ENCODE peak calls at places on chromosome 7, in five cellular contexts. S is H54; Z is NCI-H510A treated with DMSO at 0.1 percent for 48 hours; A is A549; Y is stimulated activated CD4-positive, alpha-beta T cell treated with anti-CD3 and anti-CD28 coated beads, TNF-alpha, amount 100 ng/mL, for 24 hours. L is an unnamed sample.
A peak's percentile ranks its signal among the peaks of the same experiment; 100 is the strongest.

GRCh38 chr7:150393325-150393724 is 14.2 kb downstream of the ZNF775 start:
- DNase-seq in S (no peak), Z (no peak), A (no peak), Y (no peak), L (no peak)

GRCh38 chr7:15757041-15757995 is 70.8 kb upstream of the MEOX2 start:
- DNase-seq in S (no peak), Z (no peak), A (no peak), Y (no peak), L (no peak)

GRCh38 chr7:77734590-77735421 is 38.5 kb downstream of the RSBN1L start:
- DNase-seq in S (no peak), Z (no peak), A (peak; percentile 15), Y (no peak), L (no peak)

GRCh38 chr7:81366546-81366945 is 403.3 kb downstream of the HGF start:
- DNase-seq in S (no peak), Z (no peak), A (no peak), Y (no peak), L (no peak)

GRCh38 chr7:7808156-7808555 is 89.7 kb upstream of the RPA3 start:
- DNase-seq in S (no peak), Z (no peak), A (peak; percentile 51), Y (no peak), L (no peak)

GRCh38 chr7:1234794-1235500 is 2.3 kb downstream of the UNCX start:
- DNase-seq in S (no peak), Z (no peak), A (peak; percentile 36), Y (no peak), L (no peak)

GRCh38 chr7:18558910-18559309 is 63.4 kb downstream of the HDAC9 start:
- DNase-seq in S (no peak), Z (no peak), A (no peak), Y (no peak), L (no peak)

GRCh38 chr7:120733143-120733542 is 124.8 kb downstream of the TSPAN12 start:
- DNase-seq in S (peak; percentile 12), Z (no peak), A (peak; percentile 55), Y (no peak), L (no peak)

GRCh38 chr7:156383526-156383925 is 257.0 kb upstream of the RNF32 start:
- DNase-seq in S (no peak), Z (no peak), A (no peak), Y (no peak), L (no peak)

GRCh38 chr7:33425385-33425784 is 296.0 kb downstream of the BBS9 start:
- DNase-seq in S (no peak), Z (no peak), A (no peak), Y (no peak), L (no peak)

GRCh38 chr7:131254211-131254610 is 73.5 kb upstream of the MKLN1 start:
- DNase-seq in S (no peak), Z (no peak), A (no peak), Y (no peak), L (no peak)

GRCh38 chr7:50266893-50267386 is 37.6 kb upstream of the IKZF1 start:
- DNase-seq in S (no peak), Z (no peak), A (no peak), Y (peak; percentile 59), L (no peak)

GRCh38 chr7:115066050-115066449 is 144.2 kb downstream of the MDFIC start:
- DNase-seq in S (no peak), Z (no peak), A (no peak), Y (no peak), L (no peak)

GRCh38 chr7:140475747-140476333 is 3.5 kb downstream of the MKRN1 start:
- DNase-seq in S (peak; percentile 57), Z (peak; percentile 53), A (peak; percentile 52), Y (no peak), L (no peak)

GRCh38 chr7:87312215-87312865 is 33.1 kb upstream of the CROT start:
- DNase-seq in S (peak; percentile 16), Z (peak; percentile 34), A (peak; percentile 66), Y (peak; percentile 33), L (peak; percentile 72)

GRCh38 chr7:141221007-141221612 is 147.2 kb downstream of the TMEM178B start:
- DNase-seq in S (no peak), Z (no peak), A (peak; percentile 5), Y (no peak), L (no peak)

GRCh38 chr7:84123903-84124573 is 70.6 kb downstream of the SEMA3A start:
- DNase-seq in S (no peak), Z (no peak), A (no peak), Y (no peak), L (no peak)

GRCh38 chr7:26284995-26285632 is 6.5 kb upstream of the SNX10 start:
- DNase-seq in S (no peak), Z (no peak), A (peak; percentile 33), Y (no peak), L (no peak)

L was measured in sciatic nerve.